ENCODE peak calls at places on chromosomes 13 and 19, in four cellular contexts. Q is K562, S is NB4, J is thyroid gland. M is an unnamed sample.

GRCh38 chr19:44894946-44895345 is 3.9 kb downstream of the TOMM40 start:
- DNase-seq in Q (no peak), S (no peak), J (no peak), M (no peak)

GRCh38 chr13:110396913-110397379 is 89.9 kb downstream of the COL4A2 start:
- DNase-seq in Q (no peak), S (no peak), J (peak; percentile 44), M (peak; percentile 99)

GRCh38 chr19:5397804-5398692 is 57.2 kb upstream of the ZNRF4 start:
- DNase-seq in Q (peak; percentile 49), S (no peak), J (no peak), M (peak; percentile 4)

GRCh38 chr13:94849254-94849653 is 136.9 kb upstream of the SOX21 start:
- DNase-seq in Q (no peak), S (no peak), J (no peak), M (no peak)

GRCh38 chr19:14450168-14450874 is 17.2 kb downstream of the PKN1 start:
- DNase-seq in Q (peak; percentile 98), S (peak; percentile 70), J (no peak), M (no peak)

GRCh38 chr13:31775148-31775547 is 35.8 kb downstream of the RXFP2 start:
- DNase-seq in Q (no peak), S (no peak), J (no peak), M (no peak)

GRCh38 chr13:48159436-48160225 is 64.7 kb upstream of the MED4 start:
- DNase-seq in Q (no peak), S (peak; percentile 55), J (no peak), M (no peak)

GRCh38 chr19:30064021-30064699 is 122.1 kb downstream of the URI1 start:
- DNase-seq in Q (no peak), S (no peak), J (no peak), M (no peak)

GRCh38 chr13:20610006-20610405 is 43.0 kb downstream of the IFT88 start:
- DNase-seq in Q (no peak), S (no peak), J (peak; percentile 38), M (no peak)

GRCh38 chr13:26599885-26600284 is 42.4 kb downstream of the WASF3 start:
- DNase-seq in Q (no peak), S (no peak), J (no peak), M (no peak)

GRCh38 chr13:103187621-103188020 is 121.4 kb upstream of the SLC10A2 start:
- DNase-seq in Q (no peak), S (peak; percentile 4), J (peak; percentile 21), M (no peak)

GRCh38 chr19:32041681-32042292 is 303.6 kb upstream of the ZNF507 start:
- DNase-seq in Q (peak; percentile 46), S (peak; percentile 40), J (peak; percentile 58), M (no peak)

GRCh38 chr19:4088065-4088679 is 21.5 kb upstream of the ZBTB7A start:
- DNase-seq in Q (no peak), S (no peak), J (no peak), M (no peak)

GRCh38 chr13:73952683-73953082 is 181.5 kb downstream of the KLF12 start:
- DNase-seq in Q (no peak), S (no peak), J (no peak), M (no peak)

GRCh38 chr13:47929156-47929555 is 71.9 kb downstream of the SUCLA2 start:
- DNase-seq in Q (no peak), S (no peak), J (no peak), M (peak; percentile 52)

GRCh38 chr19:3392480-3392879 is 26.1 kb downstream of the NFIC start:
- DNase-seq in Q (no peak), S (no peak), J (no peak), M (no peak)

GRCh38 chr13:107994137-107994536 is 221.2 kb downstream of the LIG4 start:
- DNase-seq in Q (peak; percentile 54), S (no peak), J (no peak), M (no peak)

GRCh38 chr19:7953576-7953975 is 10.1 kb upstream of the TIMM44 start:
- DNase-seq in Q (no peak), S (peak; percentile 25), J (no peak), M (no peak)

GRCh38 chr19:33476151-33476707 is 45.4 kb downstream of the PEPD start:
- DNase-seq in Q (no peak), S (no peak), J (no peak), M (no peak)

GRCh38 chr19:49687150-49687549 is 2.2 kb upstream of the ADM5 start:
- DNase-seq in Q (no peak), S (no peak), J (no peak), M (no peak)

GRCh38 chr13:101152184-101152583 is 264.1 kb downstream of the NALCN start:
- DNase-seq in Q (no peak), S (no peak), J (peak; percentile 56), M (peak; percentile 26)

GRCh38 chr13:35694549-35695233 is 218.2 kb upstream of the MAB21L1 start:
- DNase-seq in Q (no peak), S (no peak), J (no peak), M (no peak)

GRCh38 chr13:34730966-34731365 is 211.1 kb upstream of the NBEA start:
- DNase-seq in Q (no peak), S (no peak), J (peak; percentile 66), M (no peak)

GRCh38 chr13:63700366-63700765 is 2284.7 kb upstream of the PCDH20 start:
- DNase-seq in Q (no peak), S (no peak), J (no peak), M (no peak)

GRCh38 chr19:6238256-6238642 is 41.5 kb downstream of the MLLT1 start:
- DNase-seq in Q (peak; percentile 47), S (no peak), J (no peak), M (no peak)

GRCh38 chr13:74907788-74908187 is 574.2 kb downstream of the TBC1D4 start:
- DNase-seq in Q (no peak), S (no peak), J (no peak), M (no peak)

GRCh38 chr19:1929051-1929742 is 11.8 kb upstream of the CSNK1G2 start:
- DNase-seq in Q (peak; percentile 86), S (peak; percentile 75), J (peak; percentile 79), M (peak; percentile 47)

GRCh38 chr13:109271555-109271954 is 514.8 kb downstream of the IRS2 start:
- DNase-seq in Q (no peak), S (no peak), J (no peak), M (no peak)

GRCh38 chr19:2305424-2305823 is 2.5 kb downstream of the LINGO3 start:
- DNase-seq in Q (no peak), S (no peak), J (no peak), M (no peak)

GRCh38 chr19:2663920-2664571 is 38.4 kb downstream of the GNG7 start:
- DNase-seq in Q (peak; percentile 24), S (peak; percentile 27), J (no peak), M (no peak)

GRCh38 chr19:2223391-2223790 is 12.7 kb downstream of the PLEKHJ1 start:
- DNase-seq in Q (no peak), S (no peak), J (no peak), M (no peak)

GRCh38 chr13:42355118-42355840 is 83.3 kb downstream of the AKAP11 start:
- DNase-seq in Q (no peak), S (no peak), J (no peak), M (no peak)

GRCh38 chr13:30906411-30906990 is 430 bp downstream of the MEDAG start:
- DNase-seq in Q (no peak), S (no peak), J (peak; percentile 18), M (no peak)

GRCh38 chr13:66139250-66139649 is 1090.9 kb downstream of the PCDH9 start:
- DNase-seq in Q (no peak), S (no peak), J (no peak), M (no peak)

GRCh38 chr19:48393559-48394330 is at the start of gene GRIN2D:
- DNase-seq in Q (peak; percentile 49), S (peak; percentile 83), J (no peak), M (peak; percentile 63)
- H3K4me3 ChIP-seq in Q (peak within 1 kb of the TSS; percentile 31), S (no peak within 1 kb of the TSS), J (no peak within 1 kb of the TSS), M (peak within 1 kb of the TSS; percentile 52)

DNA sequence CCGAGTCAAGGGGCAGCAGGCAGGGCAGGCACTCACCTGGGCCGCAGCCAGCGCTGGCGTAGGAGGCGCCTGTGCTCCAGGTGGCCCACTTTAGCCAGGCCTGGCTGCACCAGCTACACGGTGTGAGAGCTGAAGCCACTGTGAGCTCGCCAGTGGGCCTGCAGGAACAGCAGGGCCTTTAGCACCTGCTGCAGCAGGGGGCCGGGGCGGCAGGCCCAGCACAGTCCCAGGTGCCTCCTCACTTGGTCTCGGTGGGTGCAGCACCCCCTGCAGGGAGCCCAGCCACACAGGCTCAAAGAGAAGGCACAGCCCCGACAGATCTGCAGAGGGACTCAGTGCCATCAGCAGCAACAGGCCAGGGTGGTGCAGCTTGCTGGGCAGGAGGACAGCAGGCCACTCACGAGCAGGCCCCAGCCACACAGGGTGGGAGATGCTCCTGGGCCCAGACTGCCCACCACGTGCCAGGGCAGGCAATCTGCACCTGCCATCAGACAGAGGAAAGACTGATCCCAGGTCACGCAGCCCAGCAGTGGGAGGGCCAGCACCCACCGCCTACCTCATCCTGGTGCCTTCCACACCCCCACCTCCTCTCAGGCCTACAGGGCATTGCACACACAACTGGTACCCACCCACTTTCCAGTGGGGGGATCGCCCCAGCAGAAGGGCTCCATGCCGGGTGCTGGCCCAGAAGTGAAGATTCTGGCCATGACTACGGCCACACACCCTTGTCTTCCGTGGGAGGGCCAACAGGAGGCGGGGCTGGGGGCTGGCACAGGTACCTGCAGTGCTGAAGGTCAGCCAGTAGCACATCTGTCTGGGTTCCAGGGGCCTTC is 15.8 kb downstream of the ARHGAP33 start:
- DNase-seq in Q (no peak), S (peak; percentile 11), J (peak; percentile 86), M (no peak)
- TF ChIP-seq CTCF in Q (peak; percentile 23), S (peak; percentile 10), J (no peak), M (no peak)

GRCh38 chr19:42116308-42117075 is 15.8 kb downstream of the POU2F2 start:
- DNase-seq in Q (no peak), S (no peak), J (no peak), M (no peak)
- H3K4me3 ChIP-seq in Q (no peak overlapping the region), S (no peak overlapping the region), J (no peak overlapping the region), M (no peak overlapping the region)

DNA sequence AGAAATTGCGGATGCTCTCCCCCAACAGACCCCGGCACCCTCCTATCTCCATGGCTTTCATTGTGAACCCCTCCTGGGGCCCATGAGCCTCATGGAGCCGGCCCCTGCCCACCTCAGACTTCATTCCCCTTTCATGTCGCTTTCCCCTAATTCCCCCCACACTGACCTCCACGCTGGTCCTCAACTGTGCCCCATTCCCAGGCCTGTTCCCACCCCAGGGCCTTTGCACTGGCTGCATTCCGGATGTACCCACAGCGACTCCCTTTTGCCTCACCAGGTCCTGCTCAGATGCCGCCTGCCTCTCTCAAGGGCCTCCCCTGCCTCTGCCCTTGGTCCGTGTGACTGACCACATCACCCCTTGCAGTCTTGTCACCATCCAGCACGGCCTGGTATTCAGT is 13.3 kb downstream of the SLC27A1 start:
- DNase-seq in Q (no peak), S (no peak), J (no peak), M (no peak)
- TF ChIP-seq CTCF in Q (no peak), S (no peak), J (no peak), M (no peak)

GRCh38 chr13:83536941-83537340 is 345.3 kb downstream of the SLITRK1 start:
- DNase-seq in Q (no peak), S (no peak), J (no peak), M (no peak)
- H3K4me3 ChIP-seq in Q (no peak overlapping the region), S (no peak overlapping the region), J (no peak overlapping the region), M (no peak overlapping the region)

GRCh38 chr13:111460548-111461444 is 140.4 kb downstream of the TEX29 start:
- DNase-seq in Q (peak; percentile 9), S (peak; percentile 43), J (peak; percentile 28), M (peak; percentile 35)
- TF ChIP-seq CTCF in Q (peak; percentile 14), S (peak; percentile 29), J (no peak), M (peak; percentile 55)